ENCODE peak calls at places on chromosome 10, in seven cellular contexts. P is GM12864, F is endothelial cell, E is endodermal cell, W is cardiac muscle cell, V is transverse colon, Y is foreskin fibroblast. L is an unnamed sample.

GRCh38 chr10:97647556-97647955 is 7.1 kb downstream of the PI4K2A start:
- DNase-seq in P (no peak), F (no peak), E (no peak), W (no peak), V (no peak), Y (peak; percentile 47), L (no peak)

GRCh38 chr10:72638586-72639440 is 12.9 kb upstream of the MICU1 start:
- DNase-seq in P (no peak), F (no peak), E (no peak), W (no peak), V (no peak), Y (no peak), L (no peak)

GRCh38 chr10:92760609-92761008 is 70.9 kb downstream of the HHEX start:
- DNase-seq in P (no peak), F (no peak), E (no peak), W (no peak), V (no peak), Y (peak; percentile 23), L (no peak)

GRCh38 chr10:69437321-69438259 is 13.7 kb upstream of the TSPAN15 start:
- DNase-seq in P (no peak), F (no peak), E (no peak), W (no peak), V (no peak), Y (no peak), L (no peak)

GRCh38 chr10:33721509-33721908 is 387.0 kb upstream of the NRP1 start:
- DNase-seq in P (no peak), F (no peak), E (no peak), W (no peak), V (no peak), Y (no peak), L (no peak)

GRCh38 chr10:87976101-87976743 is 112.8 kb downstream of the PTEN start:
- DNase-seq in P (no peak), F (no peak), E (no peak), W (no peak), V (no peak), Y (peak; percentile 12), L (no peak)

GRCh38 chr10:8829592-8829991 is 775.1 kb downstream of the GATA3 start:
- DNase-seq in P (no peak), F (no peak), E (no peak), W (no peak), V (no peak), Y (no peak), L (no peak)

GRCh38 chr10:118980870-118981269 is 48.6 kb upstream of the NANOS1 start:
- DNase-seq in P (no peak), F (no peak), E (peak; percentile 26), W (no peak), V (no peak), Y (no peak), L (no peak)

GRCh38 chr10:1100691-1101368 is 44.6 kb downstream of the WDR37 start:
- DNase-seq in P (no peak), F (peak; percentile 52), E (peak; percentile 90), W (no peak), V (no peak), Y (no peak), L (no peak)

GRCh38 chr10:130002606-130003005 is 38.5 kb upstream of the EBF3 start:
- DNase-seq in P (no peak), F (no peak), E (no peak), W (no peak), V (no peak), Y (no peak), L (no peak)

GRCh38 chr10:71138126-71138860 is 74.1 kb upstream of the UNC5B start:
- DNase-seq in P (no peak), F (no peak), E (no peak), W (no peak), V (no peak), Y (no peak), L (no peak)

GRCh38 chr10:48390933-48391845 is 84.7 kb downstream of the MAPK8 start:
- DNase-seq in P (peak; percentile 8), F (no peak), E (no peak), W (no peak), V (no peak), Y (peak; percentile 52), L (peak; percentile 11)

GRCh38 chr10:107264742-107265141 is 100.2 kb upstream of the SORCS1 start:
- DNase-seq in P (no peak), F (no peak), E (peak; percentile 88), W (peak; percentile 48), V (no peak), Y (no peak), L (no peak)

GRCh38 chr10:125103466-125104377 is 56.6 kb downstream of the CTBP2 start:
- DNase-seq in P (no peak), F (no peak), E (no peak), W (no peak), V (no peak), Y (no peak), L (no peak)

GRCh38 chr10:125102216-125102615 is 58.1 kb downstream of the CTBP2 start:
- DNase-seq in P (no peak), F (no peak), E (no peak), W (no peak), V (peak; percentile 32), Y (peak; percentile 57), L (no peak)

GRCh38 chr10:125104559-125104958 is 55.8 kb downstream of the CTBP2 start:
- DNase-seq in P (no peak), F (no peak), E (no peak), W (no peak), V (no peak), Y (no peak), L (no peak)

GRCh38 chr10:125101581-125101980 is 58.8 kb downstream of the CTBP2 start:
- DNase-seq in P (no peak), F (no peak), E (no peak), W (no peak), V (no peak), Y (no peak), L (no peak)

DNA sequence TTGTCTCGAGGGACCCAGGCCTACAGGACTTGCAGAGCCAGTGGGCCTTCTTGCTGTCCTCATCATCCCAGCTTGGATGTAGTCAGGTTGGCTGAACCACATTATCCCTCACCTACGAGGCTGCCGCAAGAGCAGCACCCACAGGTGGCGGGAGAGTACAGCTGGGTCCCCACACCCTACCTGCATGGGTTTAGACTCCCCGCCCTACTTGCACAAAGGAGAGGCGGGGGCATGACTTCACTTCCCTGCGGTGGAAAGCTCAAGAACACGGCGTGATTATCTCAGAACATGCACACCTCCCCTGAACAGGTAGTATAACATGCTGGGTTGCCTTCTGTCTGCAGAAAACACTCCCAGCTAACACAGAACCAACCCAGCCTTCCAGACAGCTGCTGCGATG is 57.5 kb downstream of the CTBP2 start:
- DNase-seq in P (no peak), F (no peak), E (no peak), W (no peak), V (peak; percentile 47), Y (no peak), L (no peak)
- TF ChIP-seq CTCF in P (no peak), F (no peak), E (no peak), W (no peak), V (peak; percentile 45), Y (no peak), L (no peak)

GRCh38 chr10:80894797-80895467 is 357.2 kb downstream of the SH2D4B start:
- DNase-seq in P (no peak), F (no peak), E (peak; percentile 75), W (no peak), V (no peak), Y (no peak), L (no peak)

GRCh38 chr10:80896076-80896475 is 358.4 kb downstream of the SH2D4B start:
- DNase-seq in P (no peak), F (no peak), E (no peak), W (no peak), V (no peak), Y (no peak), L (no peak)

GRCh38 chr10:80894339-80894791 is 356.7 kb downstream of the SH2D4B start:
- DNase-seq in P (no peak), F (no peak), E (no peak), W (no peak), V (no peak), Y (no peak), L (no peak)

GRCh38 chr10:80900661-80901060 is 363.0 kb downstream of the SH2D4B start:
- DNase-seq in P (no peak), F (no peak), E (no peak), W (no peak), V (no peak), Y (no peak), L (no peak)

GRCh38 chr10:80896959-80897358 is 359.3 kb downstream of the SH2D4B start:
- DNase-seq in P (no peak), F (no peak), E (no peak), W (no peak), V (no peak), Y (no peak), L (no peak)
- TF ChIP-seq CTCF in P (no peak), F (no peak), E (no peak), W (no peak), V (no peak), Y (no peak), L (no peak)

DNA sequence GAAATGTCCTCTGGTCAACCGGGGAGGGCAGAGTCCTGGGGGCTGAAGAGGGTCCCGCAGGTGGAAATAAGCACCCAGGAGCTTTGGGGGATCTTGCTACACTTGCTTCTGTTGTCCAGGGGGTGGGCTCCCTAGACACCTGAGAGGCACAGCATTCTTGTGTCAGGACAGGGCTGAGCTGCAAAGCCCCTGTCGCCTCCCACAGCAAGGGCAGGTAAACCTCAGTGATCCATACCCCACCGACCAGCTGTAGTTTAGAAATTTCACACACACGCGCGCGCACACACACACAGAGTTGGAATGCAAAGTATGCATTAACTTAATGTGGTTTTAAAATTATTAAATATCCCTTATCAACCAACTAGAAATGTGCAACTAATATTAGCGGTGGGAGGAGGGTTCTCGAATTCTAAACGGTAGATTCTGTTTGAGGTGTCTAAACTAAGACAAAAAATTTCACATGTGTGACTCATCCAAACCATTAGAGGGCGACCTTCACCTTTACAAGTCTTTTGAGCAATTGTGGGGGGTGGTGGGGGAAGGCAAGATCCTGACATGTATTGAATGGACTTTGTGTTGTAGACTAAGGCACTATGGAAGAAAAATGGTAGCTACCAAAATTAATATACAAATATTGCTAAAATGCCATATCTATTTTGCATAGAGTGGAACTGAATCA is 34.3 kb upstream of the PTF1A start:
- DNase-seq in P (peak; percentile 40), F (no peak), E (peak; percentile 60), W (peak; percentile 53), V (no peak), Y (peak; percentile 24), L (peak; percentile 63)
- TF ChIP-seq CTCF in P (peak; percentile 49), F (no peak), E (no peak), W (no peak), V (no peak), Y (no peak), L (peak; percentile 41)

GRCh38 chr10:61973923-61974322 is 72.4 kb downstream of the ARID5B start:
- DNase-seq in P (no peak), F (no peak), E (no peak), W (peak; percentile 28), V (no peak), Y (no peak), L (no peak)

GRCh38 chr10:61981460-61981859 is 80.0 kb downstream of the ARID5B start:
- DNase-seq in P (no peak), F (no peak), E (no peak), W (no peak), V (no peak), Y (no peak), L (no peak)

GRCh38 chr10:61974611-61975010 is 73.1 kb downstream of the ARID5B start:
- DNase-seq in P (no peak), F (no peak), E (no peak), W (peak; percentile 40), V (peak; percentile 51), Y (peak; percentile 65), L (no peak)

GRCh38 chr10:61975107-61975932 is 73.8 kb downstream of the ARID5B start:
- DNase-seq in P (peak; percentile 57), F (no peak), E (no peak), W (no peak), V (no peak), Y (peak; percentile 72), L (no peak)

GRCh38 chr10:61978965-61979364 is 77.5 kb downstream of the ARID5B start:
- DNase-seq in P (no peak), F (no peak), E (peak; percentile 50), W (no peak), V (no peak), Y (no peak), L (no peak)
- TF ChIP-seq CTCF in P (peak; percentile 55), F (no peak), E (peak; percentile 54), W (no peak), V (peak; percentile 11), Y (no peak), L (no peak)

L was measured in GM20000.